ENCODE peak calls at places on chromosome 16, in six cellular contexts. One of them, this sample, is unnamed.

GRCh38 chr16:71724320-71724751 is at the start of gene PHLPP2:
- DNase-seq in GF-D8: no peak
- DNase-seq in IMR-90: peak
- DNase-seq in neural progenitor cell: no peak
- DNase-seq in H54: no peak
- DNase-seq in OCI-LY7: no peak
- DNase-seq in this sample: no peak

GRCh38 chr16:84314373-84314772 is 19.7 kb downstream of the WFDC1 start:
- DNase-seq in GF-D8: no peak
- DNase-seq in IMR-90: no peak
- DNase-seq in neural progenitor cell: no peak
- DNase-seq in H54: no peak
- DNase-seq in OCI-LY7: no peak
- DNase-seq in this sample: no peak

GRCh38 chr16:30065943-30066881 is 652 bp downstream of the ALDOA start:
- DNase-seq in GF-D8: no peak
- DNase-seq in IMR-90: peak
- DNase-seq in neural progenitor cell: peak
- DNase-seq in H54: no peak
- DNase-seq in OCI-LY7: peak
- DNase-seq in this sample: no peak

GRCh38 chr16:3180445-3180878 is 7.5 kb upstream of the OR1F1 start:
- DNase-seq in GF-D8: no peak
- DNase-seq in IMR-90: no peak
- DNase-seq in neural progenitor cell: no peak
- DNase-seq in H54: no peak
- DNase-seq in OCI-LY7: no peak
- DNase-seq in this sample: no peak

GRCh38 chr16:20850981-20851380 is 44.7 kb downstream of the REXO5 start:
- DNase-seq in GF-D8: peak
- DNase-seq in IMR-90: peak
- DNase-seq in neural progenitor cell: no peak
- DNase-seq in H54: no peak
- DNase-seq in OCI-LY7: no peak
- DNase-seq in this sample: no peak

GRCh38 chr16:85037050-85037410 is 9.4 kb downstream of the KIAA0513 start:
- DNase-seq in GF-D8: no peak
- DNase-seq in IMR-90: peak
- DNase-seq in neural progenitor cell: no peak
- DNase-seq in H54: no peak
- DNase-seq in OCI-LY7: no peak
- DNase-seq in this sample: no peak

GRCh38 chr16:66908762-66909559 is 9.7 kb downstream of the CDH16 start:
- DNase-seq in GF-D8: no peak
- DNase-seq in IMR-90: no peak
- DNase-seq in neural progenitor cell: no peak
- DNase-seq in H54: no peak
- DNase-seq in OCI-LY7: no peak
- DNase-seq in this sample: no peak

GRCh38 chr16:22380529-22380928 is 6.1 kb upstream of the CDR2 start:
- DNase-seq in GF-D8: no peak
- DNase-seq in IMR-90: peak
- DNase-seq in neural progenitor cell: no peak
- DNase-seq in H54: no peak
- DNase-seq in OCI-LY7: no peak
- DNase-seq in this sample: no peak

GRCh38 chr16:11495066-11495407 is 91.7 kb downstream of the LITAF start:
- DNase-seq in GF-D8: no peak
- DNase-seq in IMR-90: no peak
- DNase-seq in neural progenitor cell: no peak
- DNase-seq in H54: no peak
- DNase-seq in OCI-LY7: no peak
- DNase-seq in this sample: no peak

GRCh38 chr16:77899416-77899815 is 111.1 kb downstream of the VAT1L start:
- DNase-seq in GF-D8: no peak
- DNase-seq in IMR-90: no peak
- DNase-seq in neural progenitor cell: no peak
- DNase-seq in H54: no peak
- DNase-seq in OCI-LY7: no peak
- DNase-seq in this sample: no peak